ENCODE peak calls at places on chromosomes 2 and 18, in six cellular contexts. W, E, J, M, S and I are unnamed samples.

GRCh38 chr2:26344581-26345283 is 1.2 kb upstream of the SELENOI start:
- DNase-seq in W (peak), E (peak), J (peak), M (peak), S (no peak), I (no peak)

GRCh38 chr2:240459401-240460242 is 24.2 kb downstream of the GPC1 start:
- DNase-seq in W (no peak), E (no peak), J (no peak), M (no peak), S (no peak), I (peak)

GRCh38 chr2:233468047-233468745 is 98.4 kb downstream of the USP40 start:
- DNase-seq in W (no peak), E (no peak), J (no peak), M (no peak), S (no peak), I (no peak)

GRCh38 chr2:210199186-210199765 is 26.0 kb downstream of the ACADL start:
- DNase-seq in W (peak), E (peak), J (peak), M (no peak), S (no peak), I (no peak)

GRCh38 chr2:29155578-29155977 is 40.4 kb downstream of the CLIP4 start:
- DNase-seq in W (peak), E (no peak), J (no peak), M (peak), S (no peak), I (no peak)

GRCh38 chr2:182763311-182763912 is 47.4 kb downstream of the DNAJC10 start:
- DNase-seq in W (peak), E (peak), J (peak), M (peak), S (no peak), I (no peak)

GRCh38 chr2:42875880-42876279 is 83.5 kb upstream of the HAAO start:
- DNase-seq in W (no peak), E (no peak), J (no peak), M (no peak), S (no peak), I (no peak)

GRCh38 chr2:69280017-69280671 is 106.9 kb downstream of the GFPT1 start:
- DNase-seq in W (no peak), E (no peak), J (no peak), M (no peak), S (no peak), I (no peak)

GRCh38 chr2:63050916-63051794 is 525 bp downstream of the OTX1 start:
- DNase-seq in W (no peak), E (peak), J (peak), M (no peak), S (no peak), I (no peak)

GRCh38 chr2:158931577-158931976 is 36.9 kb upstream of the TANC1 start:
- DNase-seq in W (peak), E (no peak), J (peak), M (peak), S (no peak), I (no peak)

GRCh38 chr2:113996826-113997599 is 107.1 kb downstream of the ACTR3 start:
- DNase-seq in W (no peak), E (no peak), J (no peak), M (no peak), S (no peak), I (no peak)

GRCh38 chr18:58858591-58859468 is 5.8 kb upstream of the ZNF532 start:
- DNase-seq in W (no peak), E (no peak), J (no peak), M (no peak), S (no peak), I (no peak)

GRCh38 chr2:115119086-115119485 is 676.6 kb downstream of the DPP10 start:
- DNase-seq in W (no peak), E (no peak), J (no peak), M (no peak), S (no peak), I (no peak)

GRCh38 chr2:155965415-155966070 is 367.0 kb downstream of the NR4A2 start:
- DNase-seq in W (no peak), E (peak), J (peak), M (no peak), S (no peak), I (no peak)

GRCh38 chr2:200798519-200798918 is 13.2 kb upstream of the BZW1 start:
- DNase-seq in W (no peak), E (no peak), J (no peak), M (no peak), S (no peak), I (no peak)

GRCh38 chr2:158967114-158967730 is 1.2 kb upstream of the TANC1 start:
- DNase-seq in W (peak), E (no peak), J (no peak), M (no peak), S (no peak), I (no peak)

GRCh38 chr2:10993001-10993481 is 81.3 kb downstream of the KCNF1 start:
- DNase-seq in W (no peak), E (no peak), J (peak), M (no peak), S (peak), I (no peak)

GRCh38 chr2:237603718-237604362 is 13.3 kb upstream of the RAB17 start:
- DNase-seq in W (peak), E (no peak), J (peak), M (peak), S (no peak), I (peak)

GRCh38 chr2:231052494-231053451 is 3.9 kb upstream of the PSMD1 start:
- DNase-seq in W (peak), E (peak), J (peak), M (peak), S (peak), I (peak)

GRCh38 chr2:161239416-161240109 is 68.7 kb upstream of the PSMD14 start:
- DNase-seq in W (no peak), E (no peak), J (no peak), M (no peak), S (no peak), I (no peak)

GRCh38 chr18:1998121-1998520 is 573.2 kb downstream of the METTL4 start:
- DNase-seq in W (no peak), E (no peak), J (peak), M (no peak), S (no peak), I (no peak)

GRCh38 chr18:33576999-33577687 is 876 bp upstream of the ASXL3 start:
- DNase-seq in W (no peak), E (no peak), J (no peak), M (no peak), S (no peak), I (no peak)
- H3K4me3 ChIP-seq in W (peak), E (no peak), J (no peak), M (peak), S (no peak), I (peak)

DNA sequence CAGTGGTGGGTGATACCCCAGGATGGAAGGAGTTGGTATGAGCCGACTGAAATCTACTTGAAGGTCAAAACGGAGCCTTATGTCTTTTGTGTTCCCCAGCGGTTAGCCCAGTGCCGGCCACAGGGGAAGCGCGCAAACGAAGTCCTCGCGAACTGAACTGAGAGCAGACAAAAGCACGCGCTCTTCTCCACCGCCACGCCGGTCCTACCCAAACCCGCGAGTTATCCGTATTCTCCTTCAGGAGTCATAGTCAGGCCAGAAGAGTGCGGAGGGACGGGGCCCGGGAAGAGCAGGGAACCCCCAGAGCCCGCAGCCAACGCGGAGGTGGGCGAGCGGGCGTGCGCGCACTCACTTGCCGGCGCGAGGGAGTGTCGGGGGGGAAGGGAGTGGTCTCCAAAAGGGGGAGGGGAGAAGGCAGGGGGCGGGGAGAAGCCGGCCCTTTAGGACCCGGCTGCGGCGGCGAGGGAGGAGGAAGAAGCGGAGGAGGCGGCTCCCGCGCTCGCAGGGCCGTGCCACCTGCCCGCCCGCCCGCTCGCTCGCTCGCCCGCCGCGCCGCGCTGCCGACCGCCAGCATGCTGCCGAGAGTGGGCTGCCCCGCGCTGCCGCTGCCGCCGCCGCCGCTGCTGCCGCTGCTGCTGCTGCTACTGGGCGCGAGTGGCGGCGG is at the start of gene IGFBP2:
- DNase-seq in W (peak), E (no peak), J (peak), M (no peak), S (no peak), I (peak)
- H3K4me3 ChIP-seq in W (peak), E (no peak), J (peak), M (peak), S (peak), I (peak)

GRCh38 chr18:77131100-77131651 is 1.4 kb downstream of the MBP start:
- DNase-seq in W (peak), E (no peak), J (peak), M (peak), S (no peak), I (peak)
- H3K4me3 ChIP-seq in W (peak), E (no peak), J (peak), M (peak), S (peak), I (peak)

GRCh38 chr2:189522435-189523151 is 58.0 kb downstream of the SLC40A1 start:
- DNase-seq in W (peak), E (no peak), J (no peak), M (no peak), S (no peak), I (no peak)
- H3K4me3 ChIP-seq in W (no peak), E (no peak), J (no peak), M (no peak), S (no peak), I (no peak)

GRCh38 chr2:77520981-77521380 is 1.2 kb downstream of the LRRTM4 start:
- DNase-seq in W (no peak), E (no peak), J (no peak), M (no peak), S (no peak), I (no peak)
- H3K4me3 ChIP-seq in W (no peak), E (no peak), J (no peak), M (no peak), S (no peak), I (no peak)